ENCODE peak calls at places on chromosome 3, in six cellular contexts. C, L, B, Z, W and Y are unnamed samples.

GRCh38 chr3:9970020-9970652 is 16.5 kb downstream of the EMC3 start:
- DNase-seq in C (peak), L (no peak), B (no peak), Z (no peak), W (no peak), Y (no peak)

GRCh38 chr3:12681586-12682371 is 17.9 kb upstream of the RAF1 start:
- DNase-seq in C (no peak), L (no peak), B (no peak), Z (no peak), W (no peak), Y (no peak)

GRCh38 chr3:43087249-43087776 is 18.6 kb downstream of the POMGNT2 start:
- DNase-seq in C (no peak), L (no peak), B (no peak), Z (no peak), W (no peak), Y (no peak)

GRCh38 chr3:126539558-126540250 is 15.7 kb downstream of the CHST13 start:
- DNase-seq in C (no peak), L (no peak), B (no peak), Z (no peak), W (no peak), Y (no peak)

GRCh38 chr3:16788440-16789057 is 96.2 kb upstream of the PLCL2 start:
- DNase-seq in C (no peak), L (no peak), B (no peak), Z (no peak), W (no peak), Y (no peak)

GRCh38 chr3:110815008-110815583 is 256.5 kb upstream of the NECTIN3 start:
- DNase-seq in C (no peak), L (no peak), B (peak), Z (no peak), W (peak), Y (peak)

GRCh38 chr3:61252836-61253235 is 1.6 kb upstream of the FHIT start:
- DNase-seq in C (no peak), L (no peak), B (no peak), Z (no peak), W (no peak), Y (no peak)

GRCh38 chr3:113234688-113235260 is 23.4 kb downstream of the BOC start:
- DNase-seq in C (no peak), L (no peak), B (no peak), Z (no peak), W (no peak), Y (no peak)

GRCh38 chr3:73625124-73625665 is 454 bp upstream of the PDZRN3 start:
- DNase-seq in C (peak), L (no peak), B (peak), Z (peak), W (no peak), Y (peak)

GRCh38 chr3:8555705-8556314 is 54.2 kb downstream of the LMCD1 start:
- DNase-seq in C (no peak), L (no peak), B (no peak), Z (no peak), W (no peak), Y (peak)

GRCh38 chr3:150006774-150007173 is 36.1 kb upstream of the PFN2 start:
- DNase-seq in C (no peak), L (no peak), B (no peak), Z (no peak), W (no peak), Y (no peak)

GRCh38 chr3:34864011-34864410 is 775.3 kb upstream of the ARPP21 start:
- DNase-seq in C (no peak), L (no peak), B (no peak), Z (no peak), W (no peak), Y (no peak)

GRCh38 chr3:24829632-24830229 is 335.1 kb upstream of the THRB start:
- DNase-seq in C (peak), L (no peak), B (peak), Z (peak), W (no peak), Y (peak)

GRCh38 chr3:45965281-45966052 is 22.2 kb downstream of the CXCR6 start:
- DNase-seq in C (no peak), L (no peak), B (no peak), Z (no peak), W (no peak), Y (no peak)

GRCh38 chr3:101521251-101521701 is 8.3 kb upstream of the SENP7 start:
- DNase-seq in C (no peak), L (no peak), B (no peak), Z (no peak), W (no peak), Y (no peak)

GRCh38 chr3:164222200-164222599 is 856.1 kb downstream of the SI start:
- DNase-seq in C (no peak), L (no peak), B (no peak), Z (no peak), W (no peak), Y (no peak)

GRCh38 chr3:45794177-45794560 is 2.2 kb downstream of the SLC6A20 start:
- DNase-seq in C (no peak), L (no peak), B (no peak), Z (no peak), W (no peak), Y (no peak)

GRCh38 chr3:76083992-76084391 is 298.6 kb upstream of the ZNF717 start:
- DNase-seq in C (no peak), L (no peak), B (no peak), Z (no peak), W (no peak), Y (no peak)

GRCh38 chr3:155286745-155287144 is 6.7 kb downstream of the STRIT1 start:
- DNase-seq in C (no peak), L (no peak), B (no peak), Z (no peak), W (no peak), Y (no peak)